ENCODE peak calls at places on chromosomes 4 and X, in four cellular contexts. One of them, this sample, is unnamed. For H3K36me3 and H3K4me1, the result is how much of the 10 kb centered on the place peaks cover.

GRCh38 chrX:67563469-67564448 is 19.9 kb downstream of the AR start:
- DNase-seq in CD8-positive, alpha-beta T cell: no peak
- DNase-seq in fibroblast of lung: no peak
- DNase-seq in mucosa of descending colon: no peak
- DNase-seq in this sample: no peak

GRCh38 chr4:120853101-120853940 is 69.2 kb downstream of the PRDM5 start:
- DNase-seq in mucosa of descending colon: no peak
- DNase-seq in CD8-positive, alpha-beta T cell: no peak
- DNase-seq in fibroblast of lung: peak
- DNase-seq in this sample: no peak

GRCh38 chrX:30313322-30313721 is 4.1 kb upstream of the NR0B1 start:
- DNase-seq in mucosa of descending colon: no peak
- DNase-seq in CD8-positive, alpha-beta T cell: no peak
- DNase-seq in fibroblast of lung: no peak
- DNase-seq in this sample: no peak

GRCh38 chr4:76745264-76745663 is 152.7 kb downstream of the SOWAHB start:
- DNase-seq in fibroblast of lung: peak
- DNase-seq in CD8-positive, alpha-beta T cell: no peak
- DNase-seq in mucosa of descending colon: no peak
- DNase-seq in this sample: no peak

GRCh38 chr4:149980941-149981340 is 97.3 kb upstream of the DCLK2 start:
- DNase-seq in CD8-positive, alpha-beta T cell: peak
- DNase-seq in fibroblast of lung: peak
- DNase-seq in mucosa of descending colon: peak
- DNase-seq in this sample: peak

GRCh38 chr4:98260047-98260578 is 1.1 kb upstream of the RAP1GDS1 start:
- DNase-seq in mucosa of descending colon: peak
- DNase-seq in fibroblast of lung: no peak
- DNase-seq in CD8-positive, alpha-beta T cell: no peak
- DNase-seq in this sample: peak

GRCh38 chr4:72326692-72327632 is 242.1 kb downstream of the ADAMTS3 start:
- DNase-seq in mucosa of descending colon: no peak
- DNase-seq in CD8-positive, alpha-beta T cell: no peak
- DNase-seq in fibroblast of lung: peak
- DNase-seq in this sample: peak

GRCh38 chr4:80611366-80611765 is 275.8 kb downstream of the CFAP299 start:
- DNase-seq in mucosa of descending colon: no peak
- DNase-seq in fibroblast of lung: no peak
- DNase-seq in CD8-positive, alpha-beta T cell: no peak
- DNase-seq in this sample: no peak

GRCh38 chr4:54100607-54101189 is 735 bp downstream of the GSX2 start:
- DNase-seq in mucosa of descending colon: no peak
- DNase-seq in fibroblast of lung: no peak
- DNase-seq in CD8-positive, alpha-beta T cell: no peak
- DNase-seq in this sample: no peak

GRCh38 chrX:97315939-97316338 is 432.2 kb downstream of the RPA4 start:
- DNase-seq in mucosa of descending colon: no peak
- DNase-seq in CD8-positive, alpha-beta T cell: no peak
- DNase-seq in fibroblast of lung: no peak
- DNase-seq in this sample: no peak

GRCh38 chrX:39674771-39675553 is 422.8 kb downstream of the BCOR start:
- DNase-seq in mucosa of descending colon: no peak
- DNase-seq in fibroblast of lung: no peak
- DNase-seq in CD8-positive, alpha-beta T cell: no peak
- DNase-seq in this sample: no peak

GRCh38 chr4:186761281-186761897 is 37.7 kb upstream of the FAT1 start:
- DNase-seq in mucosa of descending colon: no peak
- DNase-seq in fibroblast of lung: no peak
- DNase-seq in CD8-positive, alpha-beta T cell: no peak
- DNase-seq in this sample: no peak

GRCh38 chr4:73742776-73743175 is 2.4 kb downstream of the CXCL8 start:
- DNase-seq in mucosa of descending colon: no peak
- DNase-seq in CD8-positive, alpha-beta T cell: no peak
- DNase-seq in fibroblast of lung: no peak
- DNase-seq in this sample: no peak

GRCh38 chr4:113368056-113368455 is 318.6 kb downstream of the ANK2 start:
- DNase-seq in CD8-positive, alpha-beta T cell: no peak
- DNase-seq in mucosa of descending colon: no peak
- DNase-seq in fibroblast of lung: peak
- DNase-seq in this sample: no peak

GRCh38 chr4:129218355-129218754 is 122.4 kb downstream of the C4orf33 start:
- DNase-seq in mucosa of descending colon: no peak
- DNase-seq in fibroblast of lung: peak
- DNase-seq in CD8-positive, alpha-beta T cell: no peak
- DNase-seq in this sample: peak

GRCh38 chr4:181559637-181560036 is 683.6 kb upstream of the TENM3 start:
- DNase-seq in CD8-positive, alpha-beta T cell: no peak
- DNase-seq in fibroblast of lung: no peak
- DNase-seq in mucosa of descending colon: no peak
- DNase-seq in this sample: no peak

GRCh38 chrX:38277802-38278201 is 49.5 kb downstream of the RPGR start:
- DNase-seq in fibroblast of lung: no peak
- DNase-seq in mucosa of descending colon: no peak
- DNase-seq in CD8-positive, alpha-beta T cell: no peak
- DNase-seq in this sample: no peak

GRCh38 chr4:156764145-156764544 is 207.5 kb downstream of the PDGFC start:
- DNase-seq in CD8-positive, alpha-beta T cell: no peak
- DNase-seq in mucosa of descending colon: no peak
- DNase-seq in fibroblast of lung: no peak
- DNase-seq in this sample: no peak

GRCh38 chr4:7632971-7633370 is 198.2 kb upstream of the PSAPL1 start:
- DNase-seq in CD8-positive, alpha-beta T cell: no peak
- DNase-seq in mucosa of descending colon: no peak
- DNase-seq in fibroblast of lung: no peak
- DNase-seq in this sample: no peak

GRCh38 chr4:82429728-82430192 is 502 bp downstream of the HNRNPDL start:
- DNase-seq in CD8-positive, alpha-beta T cell: peak
- DNase-seq in mucosa of descending colon: no peak
- DNase-seq in fibroblast of lung: peak
- DNase-seq in this sample: no peak

GRCh38 chr4:21728231-21728758 is 220.3 kb downstream of the KCNIP4 start:
- DNase-seq in fibroblast of lung: no peak
- DNase-seq in CD8-positive, alpha-beta T cell: no peak
- DNase-seq in mucosa of descending colon: no peak
- DNase-seq in this sample: no peak

GRCh38 chr4:4985844-4986243 is 33.4 kb downstream of the CYTL1 start:
- DNase-seq in mucosa of descending colon: no peak
- DNase-seq in CD8-positive, alpha-beta T cell: no peak
- DNase-seq in fibroblast of lung: no peak
- DNase-seq in this sample: no peak

GRCh38 chr4:164824581-164824980 is 52.4 kb upstream of the APELA start:
- DNase-seq in fibroblast of lung: no peak
- DNase-seq in CD8-positive, alpha-beta T cell: no peak
- DNase-seq in mucosa of descending colon: no peak
- DNase-seq in this sample: no peak

GRCh38 chrX:34426334-34426733 is 230.8 kb downstream of the TMEM47 start:
- DNase-seq in mucosa of descending colon: no peak
- DNase-seq in fibroblast of lung: no peak
- DNase-seq in CD8-positive, alpha-beta T cell: no peak
- DNase-seq in this sample: no peak

GRCh38 chr4:116811730-116812129 is 273.6 kb downstream of the TRAM1L1 start:
- DNase-seq in mucosa of descending colon: no peak
- DNase-seq in fibroblast of lung: no peak
- DNase-seq in CD8-positive, alpha-beta T cell: no peak
- DNase-seq in this sample: no peak

GRCh38 chr4:70190579-70190978 is 4.9 kb upstream of the ODAM start:
- DNase-seq in CD8-positive, alpha-beta T cell: no peak
- DNase-seq in mucosa of descending colon: no peak
- DNase-seq in fibroblast of lung: no peak
- DNase-seq in this sample: no peak

GRCh38 chr4:70197842-70198241 is 2.3 kb downstream of the ODAM start:
- DNase-seq in fibroblast of lung: no peak
- DNase-seq in mucosa of descending colon: no peak
- DNase-seq in CD8-positive, alpha-beta T cell: no peak
- DNase-seq in this sample: peak

GRCh38 chr4:70195425-70195824 is at the start of gene ODAM:
- DNase-seq in mucosa of descending colon: no peak
- DNase-seq in fibroblast of lung: no peak
- DNase-seq in CD8-positive, alpha-beta T cell: no peak
- DNase-seq in this sample: no peak

GRCh38 chr4:70196855-70197254 is 1.3 kb downstream of the ODAM start:
- DNase-seq in mucosa of descending colon: no peak
- DNase-seq in fibroblast of lung: no peak
- DNase-seq in CD8-positive, alpha-beta T cell: no peak
- DNase-seq in this sample: no peak

DNA sequence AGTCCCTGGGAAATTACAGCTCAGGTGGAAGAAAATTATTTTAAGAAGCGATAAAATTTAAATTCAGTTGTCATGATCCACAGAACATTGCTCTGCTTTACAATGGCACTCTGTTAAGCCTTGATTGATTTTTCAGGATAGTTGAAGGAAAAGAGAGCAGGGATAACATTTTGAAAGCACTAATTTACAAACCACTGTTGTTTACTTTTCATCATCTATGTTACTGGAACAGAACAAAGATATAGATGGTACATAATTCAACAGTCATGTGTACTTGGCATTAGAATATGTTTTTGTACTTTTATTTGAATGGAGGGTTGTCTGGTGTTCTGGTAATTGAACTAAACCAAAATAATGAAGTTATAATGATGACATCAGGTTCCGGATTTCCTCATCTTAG is 2.6 kb upstream of the ODAM start:
- DNase-seq in fibroblast of lung: peak
- DNase-seq in CD8-positive, alpha-beta T cell: no peak
- DNase-seq in mucosa of descending colon: no peak
- DNase-seq in this sample: no peak
- H3K36me3 ChIP-seq in fibroblast of lung: under half
- H3K36me3 ChIP-seq in CD8-positive, alpha-beta T cell: under half
- H3K36me3 ChIP-seq in mucosa of descending colon: under half
- H3K36me3 ChIP-seq in this sample: under half

GRCh38 chr4:1017211-1017610 is 5.8 kb downstream of the FGFRL1 start:
- DNase-seq in mucosa of descending colon: no peak
- DNase-seq in fibroblast of lung: no peak
- DNase-seq in CD8-positive, alpha-beta T cell: no peak
- DNase-seq in this sample: no peak
- H3K4me1 ChIP-seq in mucosa of descending colon: under half
- H3K4me1 ChIP-seq in fibroblast of lung: under half
- H3K4me1 ChIP-seq in CD8-positive, alpha-beta T cell: under half
- H3K4me1 ChIP-seq in this sample: under half

DNA sequence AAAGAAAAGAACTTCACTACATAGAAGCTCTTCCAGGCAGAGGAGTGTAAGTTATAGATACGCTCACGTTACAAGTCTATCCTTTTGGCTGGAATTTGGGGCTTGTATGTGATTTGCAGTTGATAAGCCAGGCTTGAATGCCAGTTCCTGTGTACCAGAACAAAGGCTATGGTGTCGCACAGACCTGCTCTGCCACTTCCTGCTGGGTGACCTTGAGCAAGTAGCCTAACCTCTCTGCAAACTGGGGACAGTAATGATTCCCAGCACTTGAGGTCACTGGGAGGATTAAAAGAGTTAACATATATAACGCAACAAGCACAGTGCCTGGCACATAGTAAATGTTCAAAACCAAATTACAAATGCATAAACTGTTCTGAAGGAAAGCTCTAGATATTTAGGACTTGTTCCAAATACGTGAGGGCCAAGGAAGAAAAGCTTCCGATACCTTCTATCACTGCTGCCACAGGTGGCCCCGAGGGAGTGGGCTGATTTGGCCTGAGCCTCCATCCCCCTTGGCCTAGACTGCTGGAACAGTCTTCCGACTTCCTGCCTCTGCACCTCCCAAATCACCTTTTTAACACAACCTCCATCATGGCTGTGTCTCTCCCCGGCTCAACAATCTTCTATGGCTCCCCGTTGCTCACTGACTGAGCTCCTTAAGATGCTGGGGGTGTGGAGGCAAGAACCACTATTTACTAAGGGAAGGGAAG is 1.3 kb upstream of the SOWAHD start:
- DNase-seq in fibroblast of lung: no peak
- DNase-seq in mucosa of descending colon: no peak
- DNase-seq in CD8-positive, alpha-beta T cell: no peak
- DNase-seq in this sample: no peak
- H3K36me3 ChIP-seq in fibroblast of lung: under half
- H3K36me3 ChIP-seq in mucosa of descending colon: under half
- H3K36me3 ChIP-seq in CD8-positive, alpha-beta T cell: under half
- H3K36me3 ChIP-seq in this sample: under half

DNA sequence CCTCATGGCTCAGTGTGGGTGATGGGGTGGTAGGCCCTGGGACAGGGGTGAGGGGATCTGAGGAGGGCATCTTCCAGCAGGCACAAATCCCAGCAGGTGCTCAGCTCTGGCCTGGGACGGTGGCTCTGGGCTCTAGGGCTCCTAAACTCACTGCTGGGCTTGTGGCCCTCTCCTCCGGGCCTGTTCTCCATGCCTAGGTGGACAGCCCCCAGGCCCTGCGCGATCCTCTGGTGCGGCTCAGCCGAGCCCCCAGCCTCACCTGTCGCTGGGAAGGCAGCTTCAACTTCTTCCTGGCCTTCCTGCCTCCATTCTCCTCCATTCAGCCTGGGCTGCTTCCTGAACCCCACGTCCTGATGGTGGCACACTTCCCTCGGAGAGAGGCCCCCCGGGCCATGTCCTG is 19.3 kb upstream of the FGFR3 start:
- DNase-seq in fibroblast of lung: no peak
- DNase-seq in CD8-positive, alpha-beta T cell: no peak
- DNase-seq in mucosa of descending colon: no peak
- DNase-seq in this sample: no peak
- H3K4me1 ChIP-seq in fibroblast of lung: under half
- H3K4me1 ChIP-seq in CD8-positive, alpha-beta T cell: under half
- H3K4me1 ChIP-seq in mucosa of descending colon: under half
- H3K4me1 ChIP-seq in this sample: under half